ENCODE peak calls at places on chromosomes 3 and 15, in ten cellular contexts. H, D, O, I, P, T, U, K, N and X are unnamed samples.

GRCh38 chr3:125061170-125061569 is 5.4 kb upstream of the HEG1 start:
- DNase-seq in H (no peak), D (no peak), O (no peak), I (no peak), P (peak), T (no peak), U (no peak), K (peak), N (no peak), X (peak)

GRCh38 chr3:30625541-30626438 is 19.4 kb downstream of the TGFBR2 start:
- DNase-seq in H (no peak), D (no peak), O (no peak), I (no peak), P (no peak), T (no peak), U (no peak), K (no peak), N (no peak), X (no peak)

GRCh38 chr3:197692641-197693040 is 44.1 kb downstream of the RUBCN start:
- DNase-seq in H (no peak), D (no peak), O (no peak), I (no peak), P (no peak), T (no peak), U (no peak), K (no peak), N (no peak), X (no peak)

GRCh38 chr15:22903427-22903826 is 65.0 kb downstream of the NIPA2 start:
- DNase-seq in H (no peak), D (no peak), O (no peak), I (no peak), P (no peak), T (no peak), U (no peak), K (no peak), N (no peak), X (no peak)

GRCh38 chr3:110062711-110063110 is 725.4 kb upstream of the DPPA4 start:
- DNase-seq in H (no peak), D (no peak), O (no peak), I (no peak), P (no peak), T (no peak), U (no peak), K (no peak), N (no peak), X (no peak)

GRCh38 chr3:105094588-105094987 is 272.1 kb upstream of the ALCAM start:
- DNase-seq in H (no peak), D (no peak), O (no peak), I (no peak), P (no peak), T (no peak), U (no peak), K (no peak), N (no peak), X (no peak)

GRCh38 chr15:64398575-64398974 is 10.9 kb downstream of the TRIP4 start:
- DNase-seq in H (no peak), D (no peak), O (no peak), I (no peak), P (no peak), T (no peak), U (no peak), K (no peak), N (no peak), X (no peak)

GRCh38 chr3:124456506-124456905 is 273.7 kb upstream of the UMPS start:
- DNase-seq in H (no peak), D (no peak), O (no peak), I (no peak), P (peak), T (no peak), U (no peak), K (no peak), N (no peak), X (no peak)

GRCh38 chr15:31236184-31237041 is 90.2 kb upstream of the KLF13 start:
- DNase-seq in H (no peak), D (peak), O (peak), I (peak), P (peak), T (peak), U (no peak), K (peak), N (no peak), X (peak)

GRCh38 chr3:163490119-163490518 is 1588.2 kb downstream of the SI start:
- DNase-seq in H (no peak), D (peak), O (peak), I (peak), P (no peak), T (peak), U (no peak), K (peak), N (peak), X (no peak)

GRCh38 chr15:66925721-66926120 is 139.7 kb upstream of the SMAD3 start:
- DNase-seq in H (no peak), D (no peak), O (no peak), I (no peak), P (no peak), T (peak), U (no peak), K (no peak), N (no peak), X (no peak)

GRCh38 chr3:78148986-78149717 is 1109.3 kb downstream of the ROBO2 start:
- DNase-seq in H (no peak), D (no peak), O (no peak), I (no peak), P (no peak), T (no peak), U (no peak), K (no peak), N (no peak), X (no peak)

GRCh38 chr3:153113553-153113952 is 48.5 kb upstream of the RAP2B start:
- DNase-seq in H (no peak), D (no peak), O (no peak), I (no peak), P (no peak), T (no peak), U (no peak), K (no peak), N (no peak), X (no peak)

GRCh38 chr3:64859625-64860590 is 172.1 kb upstream of the ADAMTS9 start:
- DNase-seq in H (no peak), D (no peak), O (no peak), I (no peak), P (no peak), T (no peak), U (no peak), K (no peak), N (no peak), X (no peak)

GRCh38 chr15:26864664-26865191 is 2.1 kb upstream of the GABRA5 start:
- DNase-seq in H (no peak), D (peak), O (peak), I (peak), P (no peak), T (no peak), U (no peak), K (no peak), N (peak), X (no peak)

GRCh38 chr15:68407141-68407885 is 24.6 kb downstream of the ITGA11 start:
- DNase-seq in H (no peak), D (no peak), O (peak), I (no peak), P (peak), T (no peak), U (peak), K (no peak), N (peak), X (peak)

GRCh38 chr3:79885407-79885806 is 117.6 kb upstream of the ROBO1 start:
- DNase-seq in H (no peak), D (no peak), O (no peak), I (no peak), P (no peak), T (no peak), U (no peak), K (no peak), N (no peak), X (no peak)

GRCh38 chr15:40252438-40253178 is 13.7 kb downstream of the PAK6 start:
- DNase-seq in H (no peak), D (no peak), O (peak), I (no peak), P (no peak), T (peak), U (no peak), K (peak), N (peak), X (no peak)

GRCh38 chr3:191256405-191256804 is 57.4 kb downstream of the OSTN start:
- DNase-seq in H (no peak), D (no peak), O (no peak), I (no peak), P (no peak), T (no peak), U (no peak), K (no peak), N (no peak), X (no peak)

GRCh38 chr3:129936757-129937156 is 37.8 kb upstream of the TRH start:
- DNase-seq in H (no peak), D (no peak), O (peak), I (no peak), P (peak), T (peak), U (no peak), K (peak), N (no peak), X (peak)

GRCh38 chr3:116446037-116446436 is 750 bp upstream of the LSAMP start:
- DNase-seq in H (no peak), D (no peak), O (no peak), I (no peak), P (no peak), T (no peak), U (no peak), K (no peak), N (no peak), X (no peak)

GRCh38 chr3:197750863-197751737 is 1.4 kb downstream of the FYTTD1 start:
- DNase-seq in H (no peak), D (no peak), O (peak), I (no peak), P (peak), T (peak), U (peak), K (peak), N (no peak), X (peak)

GRCh38 chr15:59657635-59658125 is 365 bp upstream of the GTF2A2 start:
- DNase-seq in H (no peak), D (no peak), O (no peak), I (no peak), P (peak), T (peak), U (no peak), K (no peak), N (peak), X (no peak)

GRCh38 chr3:66442254-66443249 is 58.3 kb downstream of the LRIG1 start:
- DNase-seq in H (no peak), D (no peak), O (peak), I (no peak), P (peak), T (peak), U (no peak), K (peak), N (peak), X (peak)

GRCh38 chr15:90142216-90143175 is 40.2 kb upstream of the IDH2 start:
- DNase-seq in H (no peak), D (peak), O (no peak), I (no peak), P (no peak), T (no peak), U (no peak), K (no peak), N (no peak), X (no peak)

GRCh38 chr3:103126111-103126510 is 691.3 kb downstream of the ZPLD1 start:
- DNase-seq in H (peak), D (no peak), O (no peak), I (no peak), P (no peak), T (no peak), U (no peak), K (no peak), N (no peak), X (no peak)

GRCh38 chr15:52019394-52020252 is 604 bp downstream of the MAPK6 start:
- DNase-seq in H (no peak), D (peak), O (peak), I (peak), P (peak), T (peak), U (peak), K (peak), N (peak), X (peak)

GRCh38 chr3:28053759-28054158 is 187.7 kb upstream of the CMC1 start:
- DNase-seq in H (no peak), D (no peak), O (no peak), I (peak), P (no peak), T (no peak), U (no peak), K (no peak), N (no peak), X (no peak)

GRCh38 chr3:159798951-159799350 is 189.7 kb upstream of the IL12A start:
- DNase-seq in H (no peak), D (no peak), O (no peak), I (no peak), P (no peak), T (no peak), U (no peak), K (no peak), N (no peak), X (no peak)

GRCh38 chr3:87077354-87077753 is 86.4 kb upstream of the VGLL3 start:
- DNase-seq in H (no peak), D (no peak), O (no peak), I (no peak), P (no peak), T (no peak), U (no peak), K (no peak), N (no peak), X (no peak)

GRCh38 chr3:87082806-87083440 is 92.0 kb upstream of the VGLL3 start:
- DNase-seq in H (no peak), D (no peak), O (no peak), I (peak), P (no peak), T (no peak), U (no peak), K (no peak), N (peak), X (no peak)

GRCh38 chr3:87076951-87077350 is 86.0 kb upstream of the VGLL3 start:
- DNase-seq in H (no peak), D (no peak), O (no peak), I (peak), P (no peak), T (no peak), U (no peak), K (no peak), N (no peak), X (no peak)
- TF ChIP-seq EP300 in H (no peak), D (no peak), O (no peak), I (no peak), P (no peak), T (no peak), U (no peak), K (no peak), N (no peak), X (no peak)

GRCh38 chr3:94001191-94001590 is 21.2 kb downstream of the ARL13B start:
- DNase-seq in H (no peak), D (no peak), O (no peak), I (no peak), P (no peak), T (no peak), U (no peak), K (no peak), N (no peak), X (no peak)
- TF ChIP-seq POLR2A in H (no peak), D (no peak), O (no peak), I (no peak), P (no peak), T (no peak), U (no peak), K (no peak), N (no peak), X (no peak)

DNA sequence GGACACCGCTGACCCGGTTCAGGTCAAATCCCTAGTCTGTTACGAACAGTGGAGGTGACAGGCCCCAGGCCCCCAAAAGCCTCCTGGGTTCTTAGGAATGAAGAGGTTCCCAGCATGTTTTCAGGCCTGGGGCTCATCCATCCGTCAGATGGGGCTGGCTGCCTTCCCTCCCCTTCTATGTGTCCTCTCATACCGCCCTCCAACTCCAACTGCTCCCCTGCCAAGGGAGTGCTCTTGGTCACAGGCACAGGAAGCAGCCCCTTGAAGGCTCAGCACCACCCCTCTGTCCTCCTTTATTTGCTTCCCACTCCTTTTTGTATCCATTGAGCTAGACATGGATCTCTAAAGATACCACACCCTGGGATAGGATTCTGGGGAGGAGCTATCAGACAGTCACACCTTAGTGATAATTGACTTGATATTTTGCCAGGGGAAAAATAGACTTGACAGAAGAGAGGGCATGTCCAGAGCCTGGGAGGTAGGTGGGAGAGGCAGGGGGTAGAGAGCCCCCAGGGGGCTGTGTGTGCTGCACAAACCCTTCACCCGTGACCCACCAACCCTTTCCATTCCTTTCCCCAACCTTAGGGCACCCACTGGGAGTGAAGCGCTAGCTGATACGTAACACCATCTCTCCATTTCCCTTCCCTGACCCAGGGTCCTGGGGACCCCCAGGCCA is 10.7 kb upstream of the CSPG4 start:
- DNase-seq in H (no peak), D (peak), O (no peak), I (no peak), P (no peak), T (no peak), U (no peak), K (no peak), N (no peak), X (no peak)
- TF ChIP-seq EP300 in H (no peak), D (no peak), O (no peak), I (no peak), P (no peak), T (no peak), U (no peak), K (no peak), N (no peak), X (no peak)

GRCh38 chr15:41558400-41559238 is at the start of gene TYRO3:
- DNase-seq in H (no peak), D (peak), O (peak), I (peak), P (peak), T (peak), U (no peak), K (peak), N (peak), X (peak)
- TF ChIP-seq POLR2A in H (no peak), D (no peak), O (no peak), I (no peak), P (peak), T (no peak), U (no peak), K (peak), N (no peak), X (peak)

DNA sequence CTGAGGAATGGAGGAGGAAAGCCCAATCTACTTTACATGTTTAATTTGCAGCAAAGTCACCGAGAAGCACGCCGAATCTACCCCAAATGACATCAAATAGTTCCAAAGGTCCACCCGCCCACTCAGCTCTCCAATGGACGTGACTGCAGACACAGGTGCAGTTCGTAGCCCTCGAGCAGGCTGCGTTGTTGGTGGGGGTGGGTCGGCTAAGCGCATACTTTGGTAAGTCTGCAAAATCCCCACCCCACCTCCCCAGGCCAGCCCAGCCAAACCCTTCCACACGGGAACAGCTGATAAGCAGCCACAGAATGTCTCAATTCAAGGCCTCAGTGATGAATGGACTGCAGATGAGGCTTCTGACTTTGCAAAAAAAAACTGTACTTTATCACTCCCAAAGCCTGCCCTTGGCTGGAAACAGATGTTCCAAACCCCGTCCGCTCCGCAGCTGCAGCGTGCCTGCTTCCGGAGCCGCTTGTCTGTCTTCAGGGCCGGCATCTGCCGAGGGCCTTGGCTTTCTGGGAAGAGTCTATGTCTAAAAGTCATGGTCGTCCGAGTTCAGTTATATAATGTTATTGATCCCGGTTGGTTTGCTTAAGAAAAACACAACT is 38.2 kb downstream of the PCSK6 start:
- DNase-seq in H (no peak), D (peak), O (no peak), I (no peak), P (peak), T (no peak), U (peak), K (peak), N (no peak), X (peak)
- TF ChIP-seq EP300 in H (no peak), D (peak), O (no peak), I (no peak), P (no peak), T (no peak), U (no peak), K (no peak), N (no peak), X (peak)

GRCh38 chr3:15919971-15920370 is 122.2 kb upstream of the ANKRD28 start:
- DNase-seq in H (no peak), D (no peak), O (no peak), I (no peak), P (no peak), T (no peak), U (no peak), K (no peak), N (no peak), X (no peak)
- TF ChIP-seq POLR2A in H (no peak), D (no peak), O (no peak), I (no peak), P (no peak), T (no peak), U (no peak), K (no peak), N (no peak), X (no peak)